ENCODE peak calls at places on chromosomes 5 and 9, in six cellular contexts. X is ascending aorta; S is H9; Q is dorsolateral prefrontal cortex; Y is naive thymus-derived CD4-positive, alpha-beta T cell; I is astrocyte. B is an unnamed sample.

GRCh38 chr9:77752566-77752965 is 104.4 kb upstream of the GNA14 start:
- DNase-seq in Y (no peak), X (no peak), I (peak; percentile 99), Q (no peak), S (no peak), B (no peak)

GRCh38 chr5:74205745-74206570 is 434.6 kb downstream of the ENC1 start:
- DNase-seq in Y (no peak), I (peak; percentile 65), X (no peak), S (no peak), Q (no peak), B (no peak)

GRCh38 chr5:58629190-58630159 is 46.6 kb downstream of the RAB3C start:
- DNase-seq in I (no peak), S (no peak), X (no peak), Q (no peak), Y (no peak), B (no peak)

GRCh38 chr9:70402213-70402612 is 12.2 kb downstream of the KLF9 start:
- DNase-seq in Y (no peak), Q (no peak), I (no peak), S (no peak), X (no peak), B (no peak)

GRCh38 chr5:531101-531748 is 7.0 kb upstream of the SLC9A3 start:
- DNase-seq in Q (peak; percentile 30), I (no peak), S (no peak), Y (no peak), X (no peak), B (no peak)

GRCh38 chr9:87445646-87446045 is 52.0 kb upstream of the DAPK1 start:
- DNase-seq in Y (no peak), I (no peak), S (peak; percentile 58), X (no peak), Q (peak; percentile 51), B (peak; percentile 9)

GRCh38 chr5:129094087-129094923 is at the start of gene ISOC1:
- DNase-seq in X (peak; percentile 61), Q (peak; percentile 93), I (peak; percentile 78), S (peak; percentile 94), Y (peak; percentile 91), B (peak; percentile 92)

GRCh38 chr9:120531683-120532300 is 48.2 kb downstream of the CDK5RAP2 start:
- DNase-seq in Y (no peak), I (no peak), Q (no peak), X (no peak), S (peak; percentile 41), B (peak; percentile 16)

GRCh38 chr9:93259490-93260289 is 75.8 kb downstream of the WNK2 start:
- DNase-seq in Y (peak; percentile 3), X (no peak), S (peak; percentile 25), I (no peak), Q (peak; percentile 26), B (peak; percentile 2)

GRCh38 chr5:151569132-151570046 is 21.7 kb downstream of the FAT2 start:
- DNase-seq in Y (no peak), I (no peak), S (no peak), Q (no peak), X (no peak), B (no peak)

GRCh38 chr5:165076686-165077085 is 1571.3 kb downstream of the MAT2B start:
- DNase-seq in Q (no peak), S (no peak), Y (no peak), I (no peak), X (no peak), B (no peak)

GRCh38 chr5:177980776-177981175 is 15.3 kb downstream of the PROP1 start:
- DNase-seq in X (no peak), Y (no peak), Q (peak; percentile 82), I (peak; percentile 4), S (no peak), B (no peak)

GRCh38 chr5:123448017-123448617 is 24.9 kb upstream of the CEP120 start:
- DNase-seq in Y (no peak), I (no peak), S (no peak), X (no peak), Q (no peak), B (no peak)

GRCh38 chr5:62144395-62145022 is 161.5 kb upstream of the KIF2A start:
- DNase-seq in Q (no peak), I (peak; percentile 41), X (no peak), S (no peak), Y (no peak), B (no peak)

GRCh38 chr5:117379521-117379920 is 804.9 kb upstream of the SEMA6A start:
- DNase-seq in Y (no peak), I (no peak), Q (no peak), S (no peak), X (no peak), B (no peak)

GRCh38 chr5:32274548-32275420 is 38.0 kb downstream of the MTMR12 start:
- DNase-seq in Y (no peak), Q (no peak), X (no peak), S (no peak), I (no peak), B (no peak)

GRCh38 chr5:55308254-55308836 is 556 bp downstream of the MTREX start:
- DNase-seq in I (no peak), Q (no peak), S (no peak), X (no peak), Y (no peak), B (peak; percentile 26)

GRCh38 chr9:131656356-131657030 is 83.4 kb downstream of the RAPGEF1 start:
- DNase-seq in Q (peak; percentile 65), Y (peak; percentile 44), X (peak; percentile 72), I (no peak), S (no peak), B (no peak)

GRCh38 chr9:21141427-21141882 is at the start of gene IFNW1:
- DNase-seq in Y (no peak), I (no peak), X (no peak), S (no peak), Q (no peak), B (no peak)

GRCh38 chr5:143946821-143947220 is 134.9 kb downstream of the HMHB1 start:
- DNase-seq in S (no peak), Q (no peak), Y (no peak), X (no peak), I (no peak), B (no peak)

GRCh38 chr5:57327934-57328333 is 154.1 kb downstream of the GPBP1 start:
- DNase-seq in Y (no peak), S (no peak), I (no peak), Q (no peak), X (no peak), B (no peak)

GRCh38 chr9:105912868-105913516 is 218.7 kb downstream of the TMEM38B start:
- DNase-seq in Y (no peak), I (no peak), Q (no peak), X (no peak), S (no peak), B (no peak)

GRCh38 chr9:128634111-128634510 is 22.5 kb downstream of the DYNC2I2 start:
- DNase-seq in Q (no peak), S (no peak), I (no peak), Y (no peak), X (no peak), B (no peak)
- H3K27ac ChIP-seq in Q (peak overlapping the region; percentile 74), S (no peak overlapping the region), I (no peak overlapping the region), Y (no peak overlapping the region), X (peak overlapping the region; percentile 90), B (no peak overlapping the region)

GRCh38 chr9:134339183-134339806 is 13.0 kb downstream of the RXRA start:
- DNase-seq in S (no peak), I (peak; percentile 51), Y (no peak), X (no peak), Q (no peak), B (no peak)

GRCh38 chr9:134341929-134342745 is 15.9 kb downstream of the RXRA start:
- DNase-seq in I (no peak), X (no peak), Q (no peak), Y (no peak), S (no peak), B (no peak)

GRCh38 chr9:134338394-134339182 is 12.3 kb downstream of the RXRA start:
- DNase-seq in Q (peak; percentile 67), S (no peak), I (no peak), Y (no peak), X (no peak), B (no peak)

GRCh38 chr9:134341306-134341705 is 15.1 kb downstream of the RXRA start:
- DNase-seq in Y (no peak), Q (no peak), I (no peak), S (no peak), X (no peak), B (no peak)

DNA sequence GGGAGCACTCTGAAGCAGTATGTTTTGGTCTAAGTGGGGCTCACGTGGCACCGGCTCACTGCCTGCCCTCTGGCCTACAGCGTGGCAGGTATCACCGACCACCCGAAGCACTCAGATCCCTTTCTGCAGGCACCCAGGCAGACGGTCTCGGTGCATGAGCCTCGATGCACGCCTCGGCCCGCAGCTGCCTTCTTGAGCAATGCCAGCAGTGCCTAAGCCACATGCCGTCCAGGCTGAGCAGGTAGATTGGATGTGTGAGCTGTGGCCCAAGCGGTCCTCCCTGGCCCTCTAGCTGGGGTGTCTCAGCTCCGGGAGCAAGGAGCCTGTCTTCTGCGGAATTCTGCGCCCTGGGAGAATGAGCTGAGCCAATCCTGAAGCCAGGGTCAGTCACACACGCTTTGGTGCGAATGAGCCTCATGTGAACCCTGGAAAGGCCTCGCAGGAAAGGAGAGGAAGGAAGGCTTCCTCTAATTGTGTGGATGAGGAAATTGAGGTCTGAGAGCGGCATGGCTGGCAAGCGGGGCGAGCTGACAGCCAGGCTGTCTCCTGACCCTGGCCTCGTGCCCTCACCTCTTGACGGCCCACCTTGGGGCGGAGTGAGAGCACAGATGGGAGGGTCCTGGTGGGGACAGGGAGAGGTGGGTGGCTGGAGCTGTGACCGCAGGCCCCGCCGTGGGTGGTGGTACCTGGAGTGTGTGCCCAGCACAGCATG is 14.4 kb downstream of the RXRA start:
- DNase-seq in I (no peak), X (no peak), Q (no peak), S (no peak), Y (no peak), B (no peak)
- H3K27ac ChIP-seq in I (no peak overlapping the region), X (peak overlapping the region; percentile 54), Q (peak overlapping the region; percentile 60), S (no peak overlapping the region), Y (no peak overlapping the region), B (no peak overlapping the region)

GRCh38 chr9:129343119-129343696 is 165.1 kb upstream of the IER5L start:
- DNase-seq in S (no peak), Q (no peak), X (no peak), Y (no peak), I (no peak), B (no peak)
- H3K27ac ChIP-seq in S (no peak overlapping the region), Q (peak overlapping the region; percentile 82), X (peak overlapping the region; percentile 42), Y (no peak overlapping the region), I (no peak overlapping the region), B (no peak overlapping the region)

DNA sequence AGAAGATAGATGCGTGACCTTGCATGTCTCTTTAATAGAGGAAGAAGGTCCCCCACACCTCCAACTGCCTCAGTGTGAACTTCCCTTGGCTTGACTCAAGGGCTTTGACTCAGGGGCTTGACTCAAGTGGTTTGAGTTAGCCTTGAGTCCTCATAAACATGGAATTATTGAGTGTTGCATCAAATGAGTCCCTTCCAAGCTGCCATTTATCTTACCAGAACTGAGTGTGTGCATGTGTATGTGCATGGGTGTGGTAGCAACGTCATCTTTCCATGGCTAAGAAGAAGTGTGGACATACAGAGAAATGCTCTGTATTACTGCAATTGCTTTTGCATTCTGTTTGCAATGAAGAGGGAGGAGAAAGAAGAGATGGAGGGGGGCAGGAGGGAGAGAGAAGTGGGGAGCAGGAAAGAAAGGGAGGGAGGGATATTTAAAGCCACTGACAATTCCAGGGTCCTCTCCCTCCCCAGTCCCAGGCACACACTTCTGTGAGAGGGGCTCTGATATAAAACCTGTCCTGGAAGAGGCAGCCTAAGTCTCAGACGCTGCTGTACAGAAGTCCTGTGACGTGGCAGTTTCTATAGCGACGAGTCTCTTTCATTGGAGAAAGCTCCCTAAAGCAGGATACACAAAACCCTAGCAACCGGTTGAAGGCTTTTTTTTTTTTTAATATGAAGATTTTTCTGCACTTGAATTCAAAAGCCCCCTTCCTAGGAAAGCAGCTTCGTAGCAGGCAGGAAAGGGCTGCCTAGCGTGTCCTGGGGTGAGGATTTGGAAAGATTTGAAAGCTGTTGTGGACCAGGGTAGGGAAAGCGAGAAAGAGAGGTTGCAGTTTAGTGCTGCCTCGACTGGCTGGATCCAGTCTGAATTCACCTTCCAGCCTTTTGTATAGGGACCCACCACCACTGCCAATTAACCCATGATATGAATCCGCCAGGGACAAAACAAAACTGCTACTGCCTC is 93.3 kb upstream of the MAP1B start:
- DNase-seq in Y (no peak), I (peak; percentile 71), S (no peak), Q (no peak), X (no peak), B (no peak)
- H3K27ac ChIP-seq in Y (no peak overlapping the region), I (peak overlapping the region; percentile 33), S (no peak overlapping the region), Q (peak overlapping the region; percentile 85), X (no peak overlapping the region), B (no peak overlapping the region)

B was measured in DND-41.